ENCODE peak calls at places on chromosomes 11 and 22, in four cellular contexts. I is pons, P is germinal center, Z is HS-5. X is an unnamed sample.

GRCh38 chr11:126007263-126007662 is 55.4 kb downstream of the CDON start:
- DNase-seq in I (peak; percentile 15), P (no peak), Z (peak; percentile 15), X (peak; percentile 12)

GRCh38 chr11:834371-835316 is 1.9 kb downstream of the CD151 start:
- DNase-seq in I (no peak), P (no peak), Z (peak; percentile 56), X (no peak)

GRCh38 chr11:48167380-48167779 is 49.2 kb upstream of the OR4B1 start:
- DNase-seq in I (no peak), P (no peak), Z (no peak), X (no peak)

GRCh38 chr22:39983346-39983745 is 11.4 kb upstream of the FAM83F start:
- DNase-seq in I (no peak), P (no peak), Z (no peak), X (no peak)

GRCh38 chr22:50115693-50116092 is 25.9 kb downstream of the MOV10L1 start:
- DNase-seq in I (no peak), P (no peak), Z (no peak), X (no peak)

GRCh38 chr22:32354360-32355351 is 3.0 kb upstream of the RFPL3 start:
- DNase-seq in I (no peak), P (no peak), Z (peak; percentile 58), X (no peak)

GRCh38 chr11:23127706-23128105 is 267.4 kb upstream of the CCDC179 start:
- DNase-seq in I (no peak), P (no peak), Z (no peak), X (no peak)

GRCh38 chr11:80779907-80780615 is 1339.2 kb upstream of the TENM4 start:
- DNase-seq in I (no peak), P (no peak), Z (no peak), X (no peak)

GRCh38 chr11:77324508-77324907 is 23.0 kb upstream of the GDPD4 start:
- DNase-seq in I (no peak), P (no peak), Z (no peak), X (no peak)

GRCh38 chr11:134150195-134150903 is 73.4 kb downstream of the NCAPD3 start:
- DNase-seq in I (peak; percentile 60), P (no peak), Z (no peak), X (no peak)

GRCh38 chr22:43876866-43877509 is 14.7 kb upstream of the SULT4A1 start:
- DNase-seq in I (no peak), P (no peak), Z (no peak), X (no peak)

GRCh38 chr22:26471522-26471921 is 12.1 kb downstream of the HPS4 start:
- DNase-seq in I (no peak), P (no peak), Z (peak; percentile 28), X (peak; percentile 87)

GRCh38 chr11:31641477-31642062 is 132.0 kb downstream of the ELP4 start:
- DNase-seq in I (no peak), P (no peak), Z (no peak), X (no peak)

GRCh38 chr22:30014244-30014643 is 66.0 kb upstream of the HORMAD2 start:
- DNase-seq in I (no peak), P (no peak), Z (no peak), X (no peak)

GRCh38 chr11:3914807-3915206 is 59.3 kb downstream of the STIM1 start:
- DNase-seq in I (no peak), P (no peak), Z (no peak), X (no peak)

GRCh38 chr11:86151188-86152005 is 82.5 kb upstream of the PICALM start:
- DNase-seq in I (peak; percentile 90), P (no peak), Z (no peak), X (peak; percentile 39)

GRCh38 chr11:100719809-100720221 is 32.7 kb downstream of the ARHGAP42 start:
- DNase-seq in I (peak; percentile 36), P (no peak), Z (peak; percentile 80), X (peak; percentile 82)

GRCh38 chr11:80136991-80137390 is 696.2 kb upstream of the TENM4 start:
- DNase-seq in I (no peak), P (no peak), Z (no peak), X (peak; percentile 49)

GRCh38 chr11:17572359-17572690 is 25.3 kb downstream of the OTOG start:
- DNase-seq in I (no peak), P (no peak), Z (no peak), X (no peak)

GRCh38 chr11:45104006-45104789 is 42.2 kb upstream of the PRDM11 start:
- DNase-seq in I (no peak), P (no peak), Z (no peak), X (no peak)

GRCh38 chr11:3109921-3110706 is 52.9 kb upstream of the CARS1 start:
- DNase-seq in I (no peak), P (peak; percentile 71), Z (no peak), X (no peak)

GRCh38 chr11:8071616-8072581 is 9.1 kb upstream of the TUB start:
- DNase-seq in I (no peak), P (no peak), Z (no peak), X (no peak)

GRCh38 chr11:46382644-46383403 is 1.4 kb downstream of the MDK start:
- DNase-seq in I (peak; percentile 46), P (no peak), Z (no peak), X (no peak)

GRCh38 chr11:96706761-96707160 is 316.9 kb downstream of the JRKL start:
- DNase-seq in I (no peak), P (no peak), Z (no peak), X (no peak)

GRCh38 chr11:117484159-117484558 is 156.5 kb downstream of the CEP164 start:
- DNase-seq in I (no peak), P (no peak), Z (no peak), X (no peak)

GRCh38 chr11:1921576-1922141 is 2.2 kb downstream of the TNNT3 start:
- DNase-seq in I (no peak), P (no peak), Z (no peak), X (no peak)

GRCh38 chr11:62665630-62666258 is 632 bp downstream of the CSKMT start:
- DNase-seq in I (peak; percentile 25), P (peak; percentile 38), Z (no peak), X (no peak)

X was measured in epithelial cell of proximal tubule.